ENCODE peak calls at places on chromosomes 7 and 10, in five cellular contexts. U is stomach, K is tibial artery, T is kidney, F is body of pancreas. E is an unnamed sample.

GRCh38 chr7:70645876-70646336 is 486.0 kb upstream of the GALNT17 start:
- DNase-seq in U (no peak), K (no peak), T (no peak), F (no peak), E (no peak)

GRCh38 chr7:148941598-148942280 is 57.6 kb upstream of the EZH2 start:
- DNase-seq in U (peak; percentile 67), K (peak; percentile 73), T (peak; percentile 70), F (peak; percentile 57), E (no peak)

GRCh38 chr10:71766717-71767419 is 6.5 kb downstream of the VSIR start:
- DNase-seq in U (peak; percentile 81), K (peak; percentile 91), T (peak; percentile 94), F (peak; percentile 47), E (no peak)

GRCh38 chr10:11180228-11180627 is 162.6 kb downstream of the CELF2 start:
- DNase-seq in U (peak; percentile 30), K (no peak), T (no peak), F (no peak), E (peak; percentile 62)

GRCh38 chr10:6347391-6347951 is 144.7 kb downstream of the PFKFB3 start:
- DNase-seq in U (no peak), K (no peak), T (no peak), F (no peak), E (no peak)

GRCh38 chr10:132421377-132422168 is 24.6 kb downstream of the PWWP2B start:
- DNase-seq in U (peak; percentile 90), K (peak; percentile 93), T (peak; percentile 94), F (peak; percentile 81), E (peak; percentile 35)

GRCh38 chr10:62993121-62993520 is 140.0 kb upstream of the NRBF2 start:
- DNase-seq in U (no peak), K (no peak), T (no peak), F (no peak), E (no peak)

GRCh38 chr10:65501259-65501658 is 1424.6 kb upstream of the LRRTM3 start:
- DNase-seq in U (no peak), K (no peak), T (no peak), F (no peak), E (peak; percentile 4)

GRCh38 chr10:125961743-125962142 is 65.4 kb downstream of the FANK1 start:
- DNase-seq in U (no peak), K (no peak), T (no peak), F (no peak), E (no peak)

DNA sequence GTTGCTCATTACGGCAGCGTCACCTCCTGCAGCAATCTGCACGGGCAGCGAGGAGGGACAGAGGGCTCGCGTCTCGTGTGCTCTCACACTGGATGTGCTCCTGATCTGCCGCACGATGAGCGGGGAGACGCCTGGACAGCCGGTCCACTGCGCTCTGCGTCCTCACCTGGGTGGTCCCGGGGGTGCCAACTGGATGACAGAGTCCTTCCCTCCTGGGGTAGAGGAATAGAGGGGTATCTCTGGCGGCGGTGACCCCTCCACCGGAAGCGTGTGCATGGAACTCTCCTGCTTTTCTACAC is 3.4 kb downstream of the FAM20C start:
- DNase-seq in U (no peak), K (no peak), T (no peak), F (no peak), E (no peak)
- H3K4me3 ChIP-seq in U (peak overlapping the region; percentile 73), K (peak overlapping the region; percentile 65), T (peak overlapping the region; percentile 80), F (no peak overlapping the region), E (no peak overlapping the region)

GRCh38 chr7:150784954-150785353 is 15.2 kb downstream of the TMEM176B start:
- DNase-seq in U (no peak), K (no peak), T (no peak), F (no peak), E (no peak)

GRCh38 chr7:150784120-150784736 is 15.9 kb downstream of the TMEM176B start:
- DNase-seq in U (peak; percentile 45), K (no peak), T (no peak), F (no peak), E (no peak)

GRCh38 chr7:150780249-150780648 is 19.9 kb downstream of the TMEM176B start:
- DNase-seq in U (no peak), K (no peak), T (no peak), F (no peak), E (no peak)

GRCh38 chr7:150781016-150781415 is 19.1 kb downstream of the TMEM176B start:
- DNase-seq in U (no peak), K (no peak), T (no peak), F (no peak), E (no peak)

DNA sequence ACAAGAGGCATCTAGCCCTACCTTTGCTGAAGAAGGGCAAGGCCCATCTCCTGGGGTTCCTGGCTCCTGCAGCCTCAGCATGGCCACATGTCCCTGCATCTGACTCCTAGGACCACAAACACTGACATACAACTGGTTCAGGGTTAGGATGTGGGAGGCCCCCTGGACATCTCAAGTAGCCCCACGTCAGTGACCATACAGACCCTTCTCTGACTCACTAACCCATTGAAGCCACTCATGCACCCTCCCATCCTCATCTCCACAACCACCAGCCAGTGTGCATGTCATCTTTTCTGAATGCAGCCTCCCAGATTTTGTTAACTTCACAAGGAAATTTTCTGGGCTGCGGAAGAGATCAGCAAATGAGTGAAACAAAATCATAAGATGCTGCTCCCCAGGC is 18.2 kb downstream of the TMEM176B start:
- DNase-seq in U (no peak), K (no peak), T (no peak), F (no peak), E (no peak)
- TF ChIP-seq CTCF in U (no peak), K (no peak), T (no peak), F (no peak), E (no peak)

DNA sequence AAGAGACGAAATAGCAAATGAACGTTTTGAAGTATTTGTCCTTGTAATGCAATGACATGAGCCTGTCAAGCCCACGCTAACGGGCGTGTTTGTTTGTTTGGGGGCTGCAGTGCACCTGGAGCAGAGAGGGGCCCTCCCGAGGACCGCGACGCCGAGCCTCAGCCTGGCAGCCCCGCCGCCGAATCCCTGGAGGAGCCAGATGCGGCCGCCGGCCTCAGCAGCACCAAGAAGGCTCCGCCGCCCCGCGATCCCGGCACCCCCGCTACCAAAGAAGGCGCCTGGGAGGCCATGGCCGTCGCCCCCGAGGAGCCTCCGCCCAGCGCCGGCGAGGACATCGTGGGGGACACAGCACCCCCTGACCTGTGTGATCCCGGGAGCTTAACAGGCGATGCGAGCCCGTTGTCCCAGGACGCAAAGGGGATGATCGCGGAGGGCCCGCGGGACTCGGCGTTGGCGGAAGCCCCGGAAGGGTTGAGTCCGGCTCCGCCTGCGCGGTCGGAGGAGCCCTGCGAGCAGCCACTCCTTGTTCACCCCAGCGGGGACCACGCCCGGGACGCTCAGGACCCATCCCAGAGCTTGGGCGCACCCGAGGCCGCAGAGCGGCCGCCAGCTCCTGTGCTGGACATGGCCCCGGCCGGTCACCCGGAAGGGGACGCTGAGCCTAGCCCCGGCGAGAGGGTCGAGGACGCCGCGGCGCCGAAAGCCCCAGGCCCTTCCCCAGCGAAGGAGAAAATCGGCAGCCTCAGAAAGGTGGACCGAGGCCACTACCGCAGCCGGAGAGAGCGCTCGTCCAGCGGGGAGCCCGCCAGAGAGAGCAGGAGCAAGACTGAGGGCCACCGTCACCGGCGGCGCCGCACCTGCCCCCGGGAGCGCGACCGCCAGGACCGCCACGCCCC is 118.5 kb downstream of the CYTH3 start:
- DNase-seq in U (no peak), K (peak; percentile 54), T (peak; percentile 63), F (no peak), E (no peak)
- H3K36me3 ChIP-seq in U (peaks cover 55% of the 10 kb centered on the region), K (peaks cover 70% of the 10 kb centered on the region), T (peaks cover 32% of the 10 kb centered on the region), F (no peaks in the 10 kb centered on the region), E (peaks cover 36% of the 10 kb centered on the region)

GRCh38 chr7:81769891-81770818 is at the start of gene HGF:
- DNase-seq in U (peak; percentile 37), K (peak; percentile 83), T (peak; percentile 86), F (peak; percentile 13), E (no peak)
- H3K4me3 ChIP-seq in U (peak within 1 kb of the TSS; percentile 23), K (peak within 1 kb of the TSS; percentile 56), T (peak within 1 kb of the TSS; percentile 69), F (no peak within 1 kb of the TSS), E (peak within 1 kb of the TSS; percentile 17)

DNA sequence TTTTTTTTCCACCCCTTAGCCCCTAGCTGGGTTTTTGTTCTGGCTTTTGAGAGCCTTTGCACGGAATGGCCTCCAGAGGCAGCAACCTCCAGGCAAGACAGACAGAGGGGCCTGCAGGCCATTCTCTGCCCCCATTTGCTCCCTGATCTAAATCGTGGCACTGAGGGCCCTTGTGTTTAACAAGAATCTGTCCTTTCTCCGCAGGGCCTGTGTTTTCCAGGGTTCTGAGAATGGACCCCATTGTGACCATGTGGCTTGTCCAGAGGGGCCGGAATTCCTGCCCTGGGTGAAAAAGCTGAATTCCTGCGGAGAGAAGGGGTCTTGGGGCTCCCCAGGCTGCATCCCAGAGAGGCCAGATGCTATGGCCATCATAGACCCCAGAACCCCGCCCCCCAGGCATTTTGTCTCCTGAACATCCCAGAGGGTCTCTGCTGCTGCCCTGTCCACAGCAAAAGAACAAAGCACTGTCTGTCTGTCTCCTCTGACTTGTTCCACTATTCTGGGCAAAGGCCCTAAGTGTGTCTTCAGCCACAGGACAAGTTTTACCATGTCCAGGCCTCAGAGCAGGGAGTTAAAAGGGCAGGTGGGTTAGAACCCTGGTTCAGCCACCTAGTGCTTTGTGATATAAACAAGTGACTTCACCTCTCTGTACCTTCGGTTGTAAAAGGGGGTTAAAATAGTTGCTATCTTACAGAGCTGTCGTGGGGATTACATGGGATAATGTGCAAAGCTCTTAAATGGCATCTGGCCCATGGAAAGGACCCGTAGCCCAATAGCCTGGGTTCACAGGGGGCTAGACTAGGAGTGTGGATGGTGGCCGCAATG is 155.6 kb downstream of the SH3PXD2A start:
- DNase-seq in U (no peak), K (no peak), T (no peak), F (no peak), E (no peak)
- TF ChIP-seq CTCF in U (no peak), K (no peak), T (no peak), F (no peak), E (no peak)

GRCh38 chr7:55172161-55172560 is 153.3 kb downstream of the EGFR start:
- DNase-seq in U (no peak), K (no peak), T (no peak), F (no peak), E (no peak)
- H3K36me3 ChIP-seq in U (peaks cover 37% of the 10 kb centered on the region), K (peaks cover 45% of the 10 kb centered on the region), T (peaks cover 11% of the 10 kb centered on the region), F (no peaks in the 10 kb centered on the region), E (no peaks in the 10 kb centered on the region)

DNA sequence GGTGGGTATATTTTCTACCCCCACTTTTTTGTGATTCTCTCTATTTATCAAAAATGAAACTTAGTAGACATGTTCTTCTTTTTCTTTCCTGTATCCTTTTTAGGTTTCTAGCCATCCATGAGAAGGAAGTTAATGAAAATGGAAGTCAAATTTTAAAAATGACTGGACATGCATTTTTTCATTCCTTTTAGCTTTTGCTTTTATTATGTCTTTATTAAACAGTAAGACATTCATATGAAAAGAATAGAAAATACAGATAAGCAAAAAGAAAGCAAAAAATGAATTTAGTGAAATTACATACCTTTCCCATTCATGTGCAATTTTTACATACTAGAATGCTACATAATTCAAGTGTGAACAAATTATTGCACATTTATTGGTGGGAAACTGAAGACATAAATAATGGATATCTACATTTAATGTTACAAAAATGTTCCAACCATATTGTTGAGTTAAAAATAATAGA is 88.7 kb downstream of the CPED1 start:
- DNase-seq in U (no peak), K (no peak), T (no peak), F (no peak), E (no peak)
- H3K4me3 ChIP-seq in U (no peak overlapping the region), K (no peak overlapping the region), T (no peak overlapping the region), F (no peak overlapping the region), E (no peak overlapping the region)